ENCODE peak calls at places on chromosomes 13 and 19, in five cellular contexts. T is NCI-H2171 treated with DMSO at 0.1 percent for 48 hours; B is NCI-H1092; M is omental fat pad; C is activated CD4-positive, alpha-beta T cell treated with anti-CD3 and anti-CD28 coated beads for 1 hour. G is an unnamed sample.

GRCh38 chr13:73406454-73406853 is 347.6 kb downstream of the KLF5 start:
- DNase-seq in T (no peak), B (no peak), M (no peak), C (no peak), G (no peak)

GRCh38 chr19:10111405-10111811 is at the start of gene P2RY11:
- DNase-seq in T (no peak), B (no peak), M (no peak), C (no peak), G (peak)

GRCh38 chr13:113545455-113545930 is 39.1 kb upstream of the TFDP1 start:
- DNase-seq in T (no peak), B (no peak), M (no peak), C (no peak), G (no peak)

GRCh38 chr19:8505680-8506401 is 3.4 kb upstream of the PRAM1 start:
- DNase-seq in T (peak), B (peak), M (peak), C (peak), G (peak)

GRCh38 chr13:111792956-111793355 is 274.0 kb upstream of the SOX1 start:
- DNase-seq in T (no peak), B (no peak), M (no peak), C (no peak), G (no peak)

GRCh38 chr13:26786651-26787295 is 26.2 kb upstream of the GPR12 start:
- DNase-seq in T (no peak), B (no peak), M (no peak), C (no peak), G (no peak)

GRCh38 chr19:50344661-50345318 is 15.6 kb upstream of the KCNC3 start:
- DNase-seq in T (no peak), B (no peak), M (no peak), C (no peak), G (no peak)

GRCh38 chr13:37141011-37141410 is 35.5 kb upstream of the CSNK1A1L start:
- DNase-seq in T (no peak), B (no peak), M (no peak), C (no peak), G (no peak)

GRCh38 chr19:16244091-16244490 is 46.4 kb downstream of the AP1M1 start:
- DNase-seq in T (no peak), B (no peak), M (no peak), C (no peak), G (no peak)

G was measured in stimulated activated CD8-positive, alpha-beta memory T cell treated with anti-CD3 and anti-CD28 coated beads, Interleukin-4, amount 100 ng/mL, for 24 hours.